ENCODE peak calls at places on chromosomes 7 and 10, in six cellular contexts. K is fibroblast of lung; C is stimulated activated CD8-positive, alpha-beta memory T cell treated with anti-CD3 and anti-CD28 coated beads, Interleukin-2, amount 100 ng/mL, for 1 hour; M is activated naive CD4-positive, alpha-beta T cell treated with anti-CD3 and anti-CD28 coated beads for 36 hours; S is left cardiac atrium; N is ureter. O is an unnamed sample.

GRCh38 chr10:14659626-14660196 is 115.0 kb downstream of the FAM107B start:
- DNase-seq in S (no peak), M (peak; percentile 67), N (no peak), K (no peak), C (peak; percentile 9), O (no peak)

GRCh38 chr7:6417408-6417807 is 30.3 kb downstream of the DAGLB start:
- DNase-seq in M (no peak), C (no peak), S (no peak), N (no peak), K (no peak), O (no peak)

GRCh38 chr7:123494193-123494796 is 40.1 kb downstream of the IQUB start:
- DNase-seq in N (no peak), S (no peak), K (peak; percentile 60), M (peak; percentile 42), C (no peak), O (peak; percentile 69)

GRCh38 chr10:15805395-15806058 is 54.8 kb downstream of the MINDY3 start:
- DNase-seq in M (no peak), C (no peak), N (no peak), S (no peak), K (no peak), O (no peak)

GRCh38 chr10:29646238-29646902 is 11.6 kb upstream of the SVIL start:
- DNase-seq in C (no peak), S (no peak), M (peak; percentile 47), N (no peak), K (peak; percentile 73), O (peak; percentile 94)

GRCh38 chr7:17930546-17930945 is 9.7 kb downstream of the SNX13 start:
- DNase-seq in K (no peak), S (no peak), M (no peak), C (no peak), N (no peak), O (no peak)

GRCh38 chr10:30510184-30510931 is 76.4 kb downstream of the MAP3K8 start:
- DNase-seq in K (peak; percentile 61), N (peak; percentile 72), S (no peak), M (peak; percentile 37), C (no peak), O (peak; percentile 7)

GRCh38 chr7:3482147-3482921 is 181.3 kb downstream of the SDK1 start:
- DNase-seq in M (peak; percentile 14), N (no peak), K (peak; percentile 59), S (no peak), C (no peak), O (peak; percentile 46)

GRCh38 chr10:46215426-46215825 is 71.4 kb upstream of the ANTXRL start:
- DNase-seq in C (no peak), N (no peak), M (no peak), S (no peak), K (no peak), O (no peak)

GRCh38 chr10:43573250-43574034 is 974 bp downstream of the ZNF239 start:
- DNase-seq in K (peak; percentile 42), M (no peak), N (no peak), S (no peak), C (no peak), O (no peak)

GRCh38 chr7:149584009-149584408 is 86.4 kb upstream of the ZNF746 start:
- DNase-seq in S (no peak), K (no peak), N (no peak), M (no peak), C (no peak), O (no peak)

GRCh38 chr7:91266067-91266930 is 2.1 kb downstream of the FZD1 start:
- DNase-seq in M (no peak), S (peak; percentile 53), C (no peak), N (peak; percentile 43), K (peak; percentile 72), O (no peak)

GRCh38 chr7:78019457-78020130 is 221.0 kb downstream of the PHTF2 start:
- DNase-seq in S (peak; percentile 96), M (peak; percentile 74), N (peak; percentile 93), K (peak; percentile 82), C (peak; percentile 19), O (peak; percentile 95)

GRCh38 chr7:128906766-128907559 is 3.5 kb downstream of the KCP start:
- DNase-seq in K (no peak), M (no peak), C (no peak), S (peak; percentile 6), N (no peak), O (no peak)

O was measured in SJCRH30.